ENCODE peak calls at places on chromosomes 12 and 14, in eight cellular contexts. One of them, this sample, is unnamed.

GRCh38 chr12:65891987-65892481 is 67.8 kb downstream of the HMGA2 start:
- DNase-seq in fibroblast of the aortic adventitia: peak; percentile 100
- DNase-seq in dorsolateral prefrontal cortex: peak; percentile 57
- DNase-seq in mucosa of descending colon: peak; percentile 50
- DNase-seq in HFFc6: peak; percentile 100
- DNase-seq in choroid plexus epithelial cell: peak; percentile 98
- DNase-seq in BE2C: no peak
- DNase-seq in astrocyte of the cerebellum: peak; percentile 99
- DNase-seq in this sample: no peak

GRCh38 chr12:121765573-121765972 is 27.9 kb downstream of the RHOF start:
- DNase-seq in fibroblast of the aortic adventitia: peak; percentile 89
- DNase-seq in dorsolateral prefrontal cortex: no peak
- DNase-seq in mucosa of descending colon: no peak
- DNase-seq in HFFc6: peak; percentile 71
- DNase-seq in choroid plexus epithelial cell: peak; percentile 91
- DNase-seq in BE2C: peak; percentile 45
- DNase-seq in astrocyte of the cerebellum: peak; percentile 80
- DNase-seq in this sample: no peak

GRCh38 chr12:50458606-50459005 is 46.2 kb upstream of the DIP2B start:
- DNase-seq in fibroblast of the aortic adventitia: peak; percentile 39
- DNase-seq in dorsolateral prefrontal cortex: no peak
- DNase-seq in mucosa of descending colon: no peak
- DNase-seq in HFFc6: peak; percentile 7
- DNase-seq in choroid plexus epithelial cell: peak; percentile 40
- DNase-seq in BE2C: no peak
- DNase-seq in astrocyte of the cerebellum: no peak
- DNase-seq in this sample: no peak

GRCh38 chr14:56150018-56150417 is 31.8 kb downstream of the PELI2 start:
- DNase-seq in fibroblast of the aortic adventitia: no peak
- DNase-seq in dorsolateral prefrontal cortex: no peak
- DNase-seq in mucosa of descending colon: no peak
- DNase-seq in HFFc6: no peak
- DNase-seq in choroid plexus epithelial cell: no peak
- DNase-seq in BE2C: no peak
- DNase-seq in astrocyte of the cerebellum: no peak
- DNase-seq in this sample: no peak

GRCh38 chr14:65277580-65278270 is 134.8 kb upstream of the FUT8 start:
- DNase-seq in fibroblast of the aortic adventitia: no peak
- DNase-seq in dorsolateral prefrontal cortex: no peak
- DNase-seq in mucosa of descending colon: no peak
- DNase-seq in HFFc6: no peak
- DNase-seq in choroid plexus epithelial cell: no peak
- DNase-seq in BE2C: no peak
- DNase-seq in astrocyte of the cerebellum: no peak
- DNase-seq in this sample: no peak

GRCh38 chr12:6186114-6186827 is 13.9 kb upstream of the CD9 start:
- DNase-seq in fibroblast of the aortic adventitia: no peak
- DNase-seq in dorsolateral prefrontal cortex: no peak
- DNase-seq in mucosa of descending colon: no peak
- DNase-seq in HFFc6: no peak
- DNase-seq in choroid plexus epithelial cell: no peak
- DNase-seq in BE2C: no peak
- DNase-seq in astrocyte of the cerebellum: no peak
- DNase-seq in this sample: no peak

GRCh38 chr14:95470942-95471499 is 45.4 kb downstream of the SYNE3 start:
- DNase-seq in fibroblast of the aortic adventitia: no peak
- DNase-seq in dorsolateral prefrontal cortex: no peak
- DNase-seq in mucosa of descending colon: no peak
- DNase-seq in HFFc6: no peak
- DNase-seq in choroid plexus epithelial cell: no peak
- DNase-seq in BE2C: no peak
- DNase-seq in astrocyte of the cerebellum: no peak
- DNase-seq in this sample: no peak

GRCh38 chr12:92412931-92413685 is 267.5 kb upstream of the BTG1 start:
- DNase-seq in fibroblast of the aortic adventitia: no peak
- DNase-seq in dorsolateral prefrontal cortex: no peak
- DNase-seq in mucosa of descending colon: no peak
- DNase-seq in HFFc6: no peak
- DNase-seq in choroid plexus epithelial cell: peak; percentile 60
- DNase-seq in BE2C: no peak
- DNase-seq in astrocyte of the cerebellum: no peak
- DNase-seq in this sample: no peak

GRCh38 chr12:68812553-68813241 is 4.7 kb downstream of the MDM2 start:
- DNase-seq in fibroblast of the aortic adventitia: no peak
- DNase-seq in dorsolateral prefrontal cortex: no peak
- DNase-seq in mucosa of descending colon: no peak
- DNase-seq in HFFc6: no peak
- DNase-seq in choroid plexus epithelial cell: no peak
- DNase-seq in BE2C: no peak
- DNase-seq in astrocyte of the cerebellum: no peak
- DNase-seq in this sample: no peak

GRCh38 chr14:51860164-51860835 is at the start of gene GNG2:
- DNase-seq in fibroblast of the aortic adventitia: peak; percentile 56
- DNase-seq in dorsolateral prefrontal cortex: peak; percentile 86
- DNase-seq in mucosa of descending colon: peak; percentile 89
- DNase-seq in HFFc6: peak; percentile 57
- DNase-seq in choroid plexus epithelial cell: peak; percentile 85
- DNase-seq in BE2C: peak; percentile 85
- DNase-seq in astrocyte of the cerebellum: no peak
- DNase-seq in this sample: peak; percentile 75

GRCh38 chr14:51859136-51859535 is 1.3 kb upstream of the GNG2 start:
- DNase-seq in fibroblast of the aortic adventitia: no peak
- DNase-seq in dorsolateral prefrontal cortex: no peak
- DNase-seq in mucosa of descending colon: no peak
- DNase-seq in HFFc6: no peak
- DNase-seq in choroid plexus epithelial cell: no peak
- DNase-seq in BE2C: no peak
- DNase-seq in astrocyte of the cerebellum: no peak
- DNase-seq in this sample: no peak

GRCh38 chr14:51862839-51863235 is 2.4 kb downstream of the GNG2 start:
- DNase-seq in fibroblast of the aortic adventitia: no peak
- DNase-seq in dorsolateral prefrontal cortex: no peak
- DNase-seq in mucosa of descending colon: no peak
- DNase-seq in HFFc6: no peak
- DNase-seq in choroid plexus epithelial cell: no peak
- DNase-seq in BE2C: no peak
- DNase-seq in astrocyte of the cerebellum: no peak
- DNase-seq in this sample: no peak

GRCh38 chr14:51860836-51861583 is 598 bp downstream of the GNG2 start:
- DNase-seq in fibroblast of the aortic adventitia: peak; percentile 16
- DNase-seq in dorsolateral prefrontal cortex: no peak
- DNase-seq in mucosa of descending colon: no peak
- DNase-seq in HFFc6: peak; percentile 16
- DNase-seq in choroid plexus epithelial cell: peak; percentile 35
- DNase-seq in BE2C: no peak
- DNase-seq in astrocyte of the cerebellum: no peak
- DNase-seq in this sample: no peak

GRCh38 chr14:51862171-51862838 is 1.9 kb downstream of the GNG2 start:
- DNase-seq in fibroblast of the aortic adventitia: no peak
- DNase-seq in dorsolateral prefrontal cortex: no peak
- DNase-seq in mucosa of descending colon: no peak
- DNase-seq in HFFc6: no peak
- DNase-seq in choroid plexus epithelial cell: no peak
- DNase-seq in BE2C: no peak
- DNase-seq in astrocyte of the cerebellum: no peak
- DNase-seq in this sample: no peak
- TF ChIP-seq CTCF in fibroblast of the aortic adventitia: no peak
- TF ChIP-seq CTCF in dorsolateral prefrontal cortex: no peak
- TF ChIP-seq CTCF in mucosa of descending colon: no peak
- TF ChIP-seq CTCF in HFFc6: no peak
- TF ChIP-seq CTCF in choroid plexus epithelial cell: no peak
- TF ChIP-seq CTCF in BE2C: no peak
- TF ChIP-seq CTCF in astrocyte of the cerebellum: no peak
- TF ChIP-seq CTCF in this sample: no peak

DNA sequence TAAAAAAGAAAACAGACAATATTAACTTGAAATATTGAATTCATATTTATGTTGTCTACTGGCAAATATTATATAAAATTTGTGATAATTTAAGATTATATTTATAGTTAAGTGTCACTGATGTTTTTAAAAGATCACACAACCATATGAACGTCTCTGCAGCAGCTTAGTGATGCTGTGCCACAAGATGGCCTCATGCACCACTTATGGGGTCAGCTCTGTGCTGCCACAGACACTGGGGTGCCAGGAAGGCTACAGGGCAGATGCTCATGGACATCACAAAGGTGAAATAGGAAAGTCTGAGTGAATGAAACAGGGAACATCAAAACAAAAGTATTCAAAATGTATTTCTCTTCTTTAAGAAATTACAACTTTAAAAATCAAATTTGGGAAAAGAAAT is 13.1 kb downstream of the ATXN3 start:
- DNase-seq in fibroblast of the aortic adventitia: no peak
- DNase-seq in dorsolateral prefrontal cortex: no peak
- DNase-seq in mucosa of descending colon: no peak
- DNase-seq in HFFc6: no peak
- DNase-seq in choroid plexus epithelial cell: peak; percentile 3
- DNase-seq in BE2C: peak; percentile 22
- DNase-seq in astrocyte of the cerebellum: no peak
- DNase-seq in this sample: no peak
- TF ChIP-seq CTCF in fibroblast of the aortic adventitia: no peak
- TF ChIP-seq CTCF in dorsolateral prefrontal cortex: no peak
- TF ChIP-seq CTCF in mucosa of descending colon: no peak
- TF ChIP-seq CTCF in HFFc6: peak; percentile 39
- TF ChIP-seq CTCF in choroid plexus epithelial cell: peak; percentile 15
- TF ChIP-seq CTCF in BE2C: peak; percentile 26
- TF ChIP-seq CTCF in astrocyte of the cerebellum: peak; percentile 8
- TF ChIP-seq CTCF in this sample: peak; percentile 49

DNA sequence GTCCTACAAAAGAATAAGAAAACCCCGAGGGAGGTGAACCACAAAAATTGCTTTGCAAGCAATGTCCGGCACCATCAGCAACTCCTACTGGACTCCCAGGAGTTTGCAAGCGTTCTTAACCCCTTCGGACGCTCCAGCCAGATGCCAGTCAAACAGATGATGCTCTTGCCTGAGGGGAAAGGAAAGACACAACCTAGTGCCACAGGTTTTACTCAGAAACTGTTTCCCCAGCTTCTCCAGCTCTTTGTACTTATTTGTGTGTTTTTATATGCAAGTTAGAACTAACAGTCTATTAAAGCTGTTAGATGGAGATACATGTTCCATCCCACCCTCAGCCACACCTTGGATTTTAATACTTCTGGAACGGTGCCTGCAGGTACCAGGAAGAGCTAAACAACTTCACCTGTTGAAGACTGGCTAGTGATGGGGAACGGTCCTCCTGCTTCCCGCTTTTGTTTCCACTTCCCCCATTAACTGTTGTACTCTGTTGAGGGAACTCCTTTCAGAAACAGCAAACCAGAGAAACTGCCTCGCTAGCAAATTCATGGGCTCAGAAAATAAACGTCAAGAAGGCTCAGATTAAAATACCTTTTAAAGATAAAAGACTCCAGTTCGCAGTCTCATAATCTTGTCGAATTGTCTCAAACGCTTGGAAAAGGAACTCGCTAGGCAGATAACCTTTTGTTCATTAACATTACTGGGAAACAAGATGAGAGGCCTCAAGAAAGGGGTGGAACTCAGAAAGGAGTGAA is 1.1 kb upstream of the FERMT2 start:
- DNase-seq in fibroblast of the aortic adventitia: peak; percentile 86
- DNase-seq in dorsolateral prefrontal cortex: peak; percentile 59
- DNase-seq in mucosa of descending colon: no peak
- DNase-seq in HFFc6: peak; percentile 84
- DNase-seq in choroid plexus epithelial cell: peak; percentile 92
- DNase-seq in BE2C: peak; percentile 70
- DNase-seq in astrocyte of the cerebellum: peak; percentile 60
- DNase-seq in this sample: no peak
- TF ChIP-seq CTCF in fibroblast of the aortic adventitia: peak; percentile 69
- TF ChIP-seq CTCF in dorsolateral prefrontal cortex: peak; percentile 59
- TF ChIP-seq CTCF in mucosa of descending colon: no peak
- TF ChIP-seq CTCF in HFFc6: peak; percentile 65
- TF ChIP-seq CTCF in choroid plexus epithelial cell: peak; percentile 70
- TF ChIP-seq CTCF in BE2C: peak; percentile 44
- TF ChIP-seq CTCF in astrocyte of the cerebellum: peak; percentile 52
- TF ChIP-seq CTCF in this sample: peak; percentile 69

GRCh38 chr14:74907744-74908143 is 15.3 kb downstream of the RPS6KL1 start:
- DNase-seq in fibroblast of the aortic adventitia: no peak
- DNase-seq in dorsolateral prefrontal cortex: no peak
- DNase-seq in mucosa of descending colon: no peak
- DNase-seq in HFFc6: no peak
- DNase-seq in choroid plexus epithelial cell: no peak
- DNase-seq in BE2C: no peak
- DNase-seq in astrocyte of the cerebellum: no peak
- DNase-seq in this sample: no peak

GRCh38 chr14:74905595-74906142 is 17.4 kb downstream of the RPS6KL1 start:
- DNase-seq in fibroblast of the aortic adventitia: peak; percentile 62
- DNase-seq in dorsolateral prefrontal cortex: peak; percentile 69
- DNase-seq in mucosa of descending colon: peak; percentile 82
- DNase-seq in HFFc6: peak; percentile 30
- DNase-seq in choroid plexus epithelial cell: peak; percentile 57
- DNase-seq in BE2C: peak; percentile 84
- DNase-seq in astrocyte of the cerebellum: no peak
- DNase-seq in this sample: no peak

GRCh38 chr14:74904623-74905503 is 18.2 kb downstream of the RPS6KL1 start:
- DNase-seq in fibroblast of the aortic adventitia: no peak
- DNase-seq in dorsolateral prefrontal cortex: no peak
- DNase-seq in mucosa of descending colon: no peak
- DNase-seq in HFFc6: no peak
- DNase-seq in choroid plexus epithelial cell: peak; percentile 17
- DNase-seq in BE2C: no peak
- DNase-seq in astrocyte of the cerebellum: no peak
- DNase-seq in this sample: no peak

GRCh38 chr14:74908861-74909341 is 14.2 kb downstream of the RPS6KL1 start:
- DNase-seq in fibroblast of the aortic adventitia: no peak
- DNase-seq in dorsolateral prefrontal cortex: no peak
- DNase-seq in mucosa of descending colon: no peak
- DNase-seq in HFFc6: no peak
- DNase-seq in choroid plexus epithelial cell: no peak
- DNase-seq in BE2C: no peak
- DNase-seq in astrocyte of the cerebellum: no peak
- DNase-seq in this sample: no peak

DNA sequence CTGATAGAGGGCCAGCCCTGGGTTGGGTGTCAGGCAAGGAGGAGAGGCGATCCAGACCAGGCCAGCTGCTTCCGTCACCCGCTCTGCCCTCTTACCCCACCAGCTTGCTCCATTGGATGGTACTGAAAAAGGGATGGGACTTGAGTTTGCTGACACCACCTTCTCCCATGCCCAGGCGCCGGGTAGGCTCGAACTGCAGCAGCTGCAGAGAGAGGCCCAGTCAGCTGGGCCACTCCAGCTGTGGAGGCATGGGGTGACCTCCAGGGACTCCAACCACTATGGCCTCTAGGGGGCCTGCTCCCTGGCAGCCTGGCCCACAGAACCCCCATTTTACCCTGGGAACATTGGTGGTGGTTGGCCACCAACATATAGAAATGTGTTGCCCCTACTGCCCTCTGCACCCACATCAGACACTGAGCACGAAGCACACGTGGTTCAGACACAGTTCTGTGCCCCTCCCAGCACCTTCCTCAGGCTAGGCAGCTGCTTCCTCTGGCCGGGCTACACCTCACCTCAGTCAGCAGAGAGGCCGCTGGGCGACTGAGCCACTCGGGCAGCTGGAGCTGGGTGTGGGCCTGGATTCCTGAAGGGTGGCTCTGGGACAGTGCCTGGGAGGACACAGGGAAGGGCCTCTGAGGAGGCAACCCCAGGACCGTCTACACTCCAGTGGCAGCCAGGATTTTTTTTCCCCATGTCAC is 16.0 kb downstream of the RPS6KL1 start:
- DNase-seq in fibroblast of the aortic adventitia: no peak
- DNase-seq in dorsolateral prefrontal cortex: no peak
- DNase-seq in mucosa of descending colon: peak; percentile 69
- DNase-seq in HFFc6: no peak
- DNase-seq in choroid plexus epithelial cell: no peak
- DNase-seq in BE2C: no peak
- DNase-seq in astrocyte of the cerebellum: no peak
- DNase-seq in this sample: no peak
- TF ChIP-seq CTCF in fibroblast of the aortic adventitia: no peak
- TF ChIP-seq CTCF in dorsolateral prefrontal cortex: no peak
- TF ChIP-seq CTCF in mucosa of descending colon: no peak
- TF ChIP-seq CTCF in HFFc6: peak; percentile 69
- TF ChIP-seq CTCF in choroid plexus epithelial cell: peak; percentile 33
- TF ChIP-seq CTCF in BE2C: peak; percentile 39
- TF ChIP-seq CTCF in astrocyte of the cerebellum: peak; percentile 26
- TF ChIP-seq CTCF in this sample: peak; percentile 48